ENCODE peak calls at places on chromosome X, in nine cellular contexts. C, W, Z, O, Y, L, K, I and T are unnamed samples.
A peak's percentile ranks its signal among the peaks of the same experiment; 100 is the strongest.

GRCh38 chrX:124190440-124190839 is 142.0 kb upstream of the TEX13D start:
- DNase-seq in Y (no peak), I (no peak), C (no peak), W (no peak), K (no peak), O (no peak), Z (no peak), L (no peak), T (no peak)

GRCh38 chrX:108584617-108585211 is 145.1 kb downstream of the COL4A5 start:
- DNase-seq in W (no peak), Y (peak; percentile 1), Z (peak; percentile 26), C (no peak), O (peak; percentile 1), K (no peak), I (no peak), L (peak; percentile 20), T (peak; percentile 9)

GRCh38 chrX:24513416-24513815 is 48.3 kb downstream of the PDK3 start:
- DNase-seq in I (no peak), K (no peak), W (no peak), L (no peak), Z (no peak), Y (no peak), C (no peak), O (no peak), T (no peak)

GRCh38 chrX:10102046-10102704 is 54.6 kb upstream of the CLCN4 start:
- DNase-seq in K (no peak), I (no peak), W (no peak), L (no peak), Y (no peak), Z (no peak), C (no peak), O (no peak), T (no peak)

GRCh38 chrX:115330498-115331138 is 41.1 kb downstream of the LUZP4 start:
- DNase-seq in W (peak; percentile 24), I (no peak), Z (peak; percentile 50), C (peak; percentile 46), O (peak; percentile 45), Y (peak; percentile 18), K (peak; percentile 20), L (peak; percentile 79), T (peak; percentile 77)

GRCh38 chrX:15738686-15739016 is 581 bp downstream of the CA5B start:
- DNase-seq in L (no peak), I (no peak), C (no peak), W (no peak), O (no peak), Y (no peak), Z (no peak), K (no peak), T (no peak)

GRCh38 chrX:52082578-52082977 is 13.6 kb upstream of the MAGED4B start:
- DNase-seq in K (no peak), Z (no peak), I (no peak), O (peak; percentile 43), W (no peak), L (peak; percentile 22), C (no peak), Y (no peak), T (peak; percentile 34)

GRCh38 chrX:148601034-148601433 is 100.6 kb downstream of the AFF2 start:
- DNase-seq in W (no peak), L (peak; percentile 29), C (no peak), Y (no peak), O (peak; percentile 26), Z (peak; percentile 76), I (no peak), K (no peak), T (peak; percentile 4)

GRCh38 chrX:7190157-7190556 is 42.2 kb upstream of the PUDP start:
- DNase-seq in Z (no peak), I (no peak), L (no peak), W (no peak), C (no peak), K (no peak), O (no peak), Y (no peak), T (no peak)

GRCh38 chrX:147920161-147920666 is 8.5 kb downstream of the FMR1 start:
- DNase-seq in O (no peak), K (no peak), W (no peak), Y (no peak), Z (no peak), I (no peak), L (no peak), C (no peak), T (no peak)

GRCh38 chrX:151402719-151403390 is 5.8 kb downstream of the VMA21 start:
- DNase-seq in Y (no peak), Z (no peak), K (peak; percentile 79), L (no peak), W (no peak), C (no peak), O (no peak), I (peak; percentile 71), T (no peak)

GRCh38 chrX:101485212-101486064 is at the start of gene ARMCX4:
- DNase-seq in K (peak; percentile 72), Z (no peak), L (peak; percentile 60), Y (no peak), W (peak; percentile 46), O (peak; percentile 18), C (no peak), I (peak; percentile 68), T (peak; percentile 68)

GRCh38 chrX:34873500-34874225 is 68.9 kb upstream of the FAM47B start:
- DNase-seq in I (no peak), Y (no peak), Z (no peak), C (no peak), L (peak; percentile 42), W (no peak), O (no peak), K (no peak), T (peak; percentile 12)

DNA sequence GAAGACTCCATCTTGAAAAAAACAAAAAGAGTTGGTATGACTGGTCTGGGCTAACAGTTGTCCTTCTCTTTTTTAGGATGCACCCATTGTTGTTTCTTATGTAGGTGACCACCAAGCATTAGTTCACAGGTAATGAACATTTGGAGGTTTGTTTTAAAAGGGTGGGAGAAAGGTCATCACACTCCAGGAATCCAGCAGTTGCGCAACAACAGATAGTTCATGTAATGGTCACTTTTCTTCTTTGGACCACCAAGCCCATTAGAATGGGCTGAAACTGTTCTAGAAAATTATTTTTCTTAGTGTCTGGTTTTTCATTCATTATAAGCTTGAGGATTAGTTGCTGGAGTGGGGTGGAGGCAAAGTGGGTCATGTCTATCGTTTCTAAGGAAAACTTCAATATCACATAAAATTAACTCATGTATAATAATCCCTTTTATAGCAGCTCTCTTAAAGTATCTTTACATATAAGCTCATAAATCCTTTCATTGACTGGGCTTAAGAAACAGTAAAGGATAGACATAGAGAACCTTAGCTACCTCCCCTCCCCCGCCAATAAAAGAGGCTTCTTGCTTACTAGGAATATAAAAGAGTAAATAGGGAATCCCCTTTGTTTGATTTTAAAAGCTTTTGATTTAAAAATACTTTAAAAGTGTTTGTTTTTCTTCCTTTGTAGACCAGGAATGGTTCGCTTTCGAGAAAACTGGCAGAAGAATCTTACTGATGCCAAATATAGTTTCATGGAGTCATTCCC is 23.5 kb downstream of the NKAP start:
- DNase-seq in L (no peak), K (no peak), W (no peak), Z (no peak), Y (no peak), C (no peak), I (no peak), O (no peak), T (no peak)
- TF ChIP-seq CTCF in L (no peak), K (no peak), W (no peak), Z (no peak), Y (no peak), C (no peak), I (no peak), O (no peak), T (no peak)

GRCh38 chrX:85244411-85245210 is 820 bp downstream of the ZNF711 start:
- DNase-seq in O (peak; percentile 2), W (no peak), I (no peak), K (peak; percentile 4), Y (peak; percentile 5), C (no peak), Z (no peak), L (peak; percentile 20), T (no peak)

GRCh38 chrX:85243155-85243554 is 424 bp downstream of the SATL1 start:
- DNase-seq in Z (no peak), I (no peak), Y (no peak), L (no peak), W (no peak), K (no peak), C (no peak), O (no peak), T (no peak)

DNA sequence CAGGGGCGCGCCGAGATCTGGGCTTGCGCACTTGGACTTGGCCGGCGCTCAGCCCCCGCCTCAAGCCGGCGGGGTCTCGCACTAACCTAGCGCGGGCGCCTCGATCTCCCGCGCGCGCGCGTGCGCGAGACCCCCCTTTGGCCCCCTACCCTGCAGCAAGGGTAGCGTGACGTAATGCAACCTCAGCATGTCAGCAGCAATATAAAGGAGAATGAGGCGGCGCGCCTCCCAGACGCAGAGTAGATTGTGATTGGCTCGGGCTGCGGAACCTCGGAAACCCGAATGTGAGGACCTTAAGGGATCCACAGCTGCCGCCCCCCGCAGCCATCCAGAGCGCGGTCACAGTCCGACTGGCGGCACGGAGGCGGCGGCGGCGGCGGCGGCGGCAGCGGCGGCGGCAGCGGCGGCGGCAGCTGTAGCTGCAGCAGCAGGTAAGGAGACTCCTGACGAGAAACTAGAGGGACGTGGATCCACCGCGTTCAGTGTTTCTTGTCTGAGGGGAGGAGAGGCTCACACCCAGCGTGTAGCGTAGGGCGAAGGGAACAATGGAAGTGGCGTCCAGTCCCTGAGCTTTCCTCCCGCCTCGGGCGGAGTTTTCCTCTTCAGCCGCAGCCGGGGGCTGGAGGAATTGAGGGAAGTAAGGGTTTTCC is at the start of the genes SATL1 and ZNF711:
- DNase-seq in L (peak; percentile 45), W (peak; percentile 18), Z (no peak), C (no peak), Y (peak; percentile 14), K (peak; percentile 68), O (peak; percentile 2), I (peak; percentile 51), T (peak; percentile 4)
- H3K4me3 ChIP-seq in L (peak within 1 kb of the TSS; percentile 68), W (peak within 1 kb of the TSS; percentile 48), Z (no peak within 1 kb of the TSS), C (peak within 1 kb of the TSS; percentile 40), Y (peak within 1 kb of the TSS; percentile 83), K (no peak within 1 kb of the TSS), O (peak within 1 kb of the TSS; percentile 46), I (peak within 1 kb of the TSS; percentile 70), T (peak within 1 kb of the TSS; percentile 53)

DNA sequence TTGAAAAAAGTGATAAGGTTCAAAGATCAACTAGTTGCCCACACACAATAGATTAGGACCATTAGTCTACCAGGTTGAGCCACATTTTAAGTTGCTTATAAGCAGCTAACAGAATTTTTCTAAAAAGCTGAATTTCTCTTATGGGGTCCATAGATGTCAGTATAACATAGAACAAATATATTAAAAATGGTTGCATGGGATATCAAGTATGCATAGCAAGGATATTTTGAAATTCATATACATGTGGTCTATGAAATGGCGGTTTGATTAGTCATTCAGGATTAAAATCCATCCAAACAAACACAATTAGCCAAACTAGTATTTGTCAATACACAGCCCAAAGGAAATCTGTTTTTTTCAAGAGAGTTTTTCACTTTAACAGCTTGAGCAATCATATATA is 33.5 kb upstream of the AMOT start:
- DNase-seq in L (peak; percentile 11), Y (no peak), K (no peak), W (no peak), Z (no peak), C (no peak), I (no peak), O (no peak), T (no peak)
- TF ChIP-seq CTCF in L (peak; percentile 5), Y (no peak), K (no peak), W (no peak), Z (no peak), C (no peak), I (peak; percentile 12), O (no peak), T (no peak)

GRCh38 chrX:18410038-18410437 is 15.4 kb upstream of the CDKL5 start:
- DNase-seq in C (no peak), W (no peak), I (no peak), O (no peak), L (peak; percentile 64), K (peak; percentile 18), Z (peak; percentile 32), Y (peak; percentile 34), T (peak; percentile 30)

GRCh38 chrX:18415386-18415785 is 10.0 kb upstream of the CDKL5 start:
- DNase-seq in Y (no peak), K (no peak), W (no peak), O (no peak), C (no peak), I (no peak), Z (no peak), L (no peak), T (no peak)
- H3K4me3 ChIP-seq in Y (no peak overlapping the region), K (no peak overlapping the region), W (no peak overlapping the region), O (no peak overlapping the region), C (no peak overlapping the region), I (no peak overlapping the region), Z (no peak overlapping the region), L (no peak overlapping the region), T (no peak overlapping the region)